ENCODE peak calls at places on chromosomes 16 and 17, in five cellular contexts. One of them, this sample, is unnamed.

GRCh38 chr17:17107891-17108680 is 65.8 kb downstream of the MPRIP start:
- DNase-seq in IMR-90: no peak
- DNase-seq in foreskin fibroblast: no peak
- DNase-seq in fibroblast of lung: peak; percentile 82
- DNase-seq in heart right ventricle: no peak
- DNase-seq in this sample: no peak

GRCh38 chr17:38911081-38911730 is 14.2 kb upstream of the LASP1NB start:
- DNase-seq in IMR-90: no peak
- DNase-seq in foreskin fibroblast: no peak
- DNase-seq in fibroblast of lung: no peak
- DNase-seq in heart right ventricle: no peak
- DNase-seq in this sample: no peak

GRCh38 chr17:61251939-61252865 is 147.4 kb upstream of the TBX2 start:
- DNase-seq in IMR-90: peak; percentile 99
- DNase-seq in foreskin fibroblast: peak; percentile 99
- DNase-seq in fibroblast of lung: peak; percentile 100
- DNase-seq in heart right ventricle: peak; percentile 88
- DNase-seq in this sample: peak; percentile 92

GRCh38 chr16:51151435-51151950 is 423 bp upstream of the SALL1 start:
- DNase-seq in IMR-90: peak; percentile 70
- DNase-seq in foreskin fibroblast: peak; percentile 87
- DNase-seq in fibroblast of lung: peak; percentile 37
- DNase-seq in heart right ventricle: peak; percentile 53
- DNase-seq in this sample: peak; percentile 78

GRCh38 chr16:68310441-68311315 is at the start of the genes PRMT7 and SLC7A6OS:
- DNase-seq in IMR-90: peak; percentile 84
- DNase-seq in foreskin fibroblast: peak; percentile 97
- DNase-seq in fibroblast of lung: peak; percentile 87
- DNase-seq in heart right ventricle: peak; percentile 88
- DNase-seq in this sample: peak; percentile 83

GRCh38 chr16:89256651-89257254 is 39.2 kb downstream of the ZNF778 start:
- DNase-seq in IMR-90: peak; percentile 63
- DNase-seq in foreskin fibroblast: peak; percentile 90
- DNase-seq in fibroblast of lung: peak; percentile 52
- DNase-seq in heart right ventricle: no peak
- DNase-seq in this sample: peak; percentile 47

GRCh38 chr17:77147357-77147801 is 6.6 kb downstream of the SEC14L1 start:
- DNase-seq in IMR-90: no peak
- DNase-seq in foreskin fibroblast: no peak
- DNase-seq in fibroblast of lung: no peak
- DNase-seq in heart right ventricle: no peak
- DNase-seq in this sample: no peak

GRCh38 chr16:75108792-75109731 is 7.5 kb downstream of the LDHD start:
- DNase-seq in IMR-90: peak; percentile 96
- DNase-seq in foreskin fibroblast: peak; percentile 96
- DNase-seq in fibroblast of lung: peak; percentile 94
- DNase-seq in heart right ventricle: peak; percentile 84
- DNase-seq in this sample: peak; percentile 87

GRCh38 chr16:2339521-2340484 is 725 bp downstream of the ABCA3 start:
- DNase-seq in IMR-90: no peak
- DNase-seq in foreskin fibroblast: peak; percentile 62
- DNase-seq in fibroblast of lung: peak; percentile 6
- DNase-seq in heart right ventricle: peak; percentile 58
- DNase-seq in this sample: no peak

GRCh38 chr17:42531455-42532354 is 4.3 kb upstream of the NAGLU start:
- DNase-seq in IMR-90: peak; percentile 34
- DNase-seq in foreskin fibroblast: peak; percentile 81
- DNase-seq in fibroblast of lung: peak; percentile 48
- DNase-seq in heart right ventricle: peak; percentile 77
- DNase-seq in this sample: peak; percentile 37

GRCh38 chr17:77409282-77410161 is 268.8 kb downstream of the SEC14L1 start:
- DNase-seq in IMR-90: peak; percentile 58
- DNase-seq in foreskin fibroblast: peak; percentile 90
- DNase-seq in fibroblast of lung: peak; percentile 83
- DNase-seq in heart right ventricle: peak; percentile 73
- DNase-seq in this sample: peak; percentile 28

GRCh38 chr16:69217433-69217832 is 30.5 kb downstream of the SNTB2 start:
- DNase-seq in IMR-90: peak; percentile 89
- DNase-seq in foreskin fibroblast: peak; percentile 70
- DNase-seq in fibroblast of lung: peak; percentile 80
- DNase-seq in heart right ventricle: no peak
- DNase-seq in this sample: peak; percentile 50

GRCh38 chr17:39820987-39821386 is 43.1 kb downstream of the IKZF3 start:
- DNase-seq in IMR-90: no peak
- DNase-seq in foreskin fibroblast: no peak
- DNase-seq in fibroblast of lung: no peak
- DNase-seq in heart right ventricle: no peak
- DNase-seq in this sample: no peak

GRCh38 chr16:69932228-69932627 is 18.9 kb upstream of the CLEC18A start:
- DNase-seq in IMR-90: no peak
- DNase-seq in foreskin fibroblast: no peak
- DNase-seq in fibroblast of lung: no peak
- DNase-seq in heart right ventricle: no peak
- DNase-seq in this sample: no peak

GRCh38 chr17:75877752-75878173 is 618 bp downstream of the TRIM47 start:
- DNase-seq in IMR-90: peak; percentile 71
- DNase-seq in foreskin fibroblast: peak; percentile 90
- DNase-seq in fibroblast of lung: peak; percentile 57
- DNase-seq in heart right ventricle: peak; percentile 77
- DNase-seq in this sample: peak; percentile 64

GRCh38 chr17:75875940-75876189 is 2.5 kb downstream of the TRIM47 start:
- DNase-seq in IMR-90: no peak
- DNase-seq in foreskin fibroblast: no peak
- DNase-seq in fibroblast of lung: no peak
- DNase-seq in heart right ventricle: peak; percentile 49
- DNase-seq in this sample: no peak

GRCh38 chr17:75878174-75878998 is at the start of gene TRIM47:
- DNase-seq in IMR-90: peak; percentile 49
- DNase-seq in foreskin fibroblast: peak; percentile 76
- DNase-seq in fibroblast of lung: peak; percentile 65
- DNase-seq in heart right ventricle: peak; percentile 85
- DNase-seq in this sample: no peak

GRCh38 chr17:75876190-75876937 is 2.0 kb downstream of the TRIM47 start:
- DNase-seq in IMR-90: no peak
- DNase-seq in foreskin fibroblast: no peak
- DNase-seq in fibroblast of lung: no peak
- DNase-seq in heart right ventricle: no peak
- DNase-seq in this sample: no peak

DNA sequence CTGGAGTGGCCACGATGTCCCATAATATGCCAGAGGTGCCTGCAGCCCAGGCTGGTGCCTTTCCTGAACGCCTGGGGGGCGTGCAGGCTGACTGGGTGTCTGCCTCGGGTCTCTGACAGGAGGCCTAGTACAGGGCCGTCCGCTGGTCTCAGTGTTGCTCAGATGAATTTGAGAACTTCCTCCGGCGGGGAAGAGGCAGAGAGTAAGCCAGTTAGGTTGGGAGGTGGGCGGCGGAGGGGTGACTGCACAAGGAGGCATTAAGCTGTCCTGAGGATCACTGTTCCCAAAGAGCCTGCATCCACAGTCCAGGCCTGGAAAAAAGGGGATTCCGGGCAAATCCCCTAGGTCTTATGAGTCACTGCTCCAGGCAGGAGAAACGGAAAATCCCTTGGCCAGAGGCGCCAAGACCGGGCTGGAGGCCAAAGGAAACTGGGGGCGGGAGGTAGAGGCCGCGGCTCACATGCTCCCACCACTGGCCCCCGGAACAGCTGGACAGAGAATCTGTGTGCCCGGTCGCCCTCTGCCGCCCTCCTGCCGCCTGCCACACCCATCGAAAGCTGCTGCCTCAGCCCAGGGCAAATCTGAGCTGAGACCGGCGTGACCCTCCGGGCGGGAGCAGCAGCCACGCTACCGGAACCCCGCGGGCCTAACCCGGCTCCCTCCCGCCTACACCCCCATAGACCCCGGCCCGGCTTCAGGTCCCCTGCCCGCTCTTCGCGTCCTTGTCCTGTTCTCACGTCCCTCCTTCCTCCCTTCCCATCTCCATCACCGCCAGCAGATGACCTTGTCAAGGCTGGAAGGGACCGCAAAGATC is 1.2 kb downstream of the TRIM47 start:
- DNase-seq in IMR-90: peak; percentile 97
- DNase-seq in foreskin fibroblast: peak; percentile 98
- DNase-seq in fibroblast of lung: peak; percentile 94
- DNase-seq in heart right ventricle: peak; percentile 96
- DNase-seq in this sample: peak; percentile 86
- TF ChIP-seq CTCF in IMR-90: peak; percentile 36
- TF ChIP-seq CTCF in foreskin fibroblast: no peak
- TF ChIP-seq CTCF in fibroblast of lung: no peak
- TF ChIP-seq CTCF in heart right ventricle: no peak
- TF ChIP-seq CTCF in this sample: no peak

GRCh38 chr16:85460983-85461813 is 151.9 kb upstream of the GSE1 start:
- DNase-seq in IMR-90: peak; percentile 56
- DNase-seq in foreskin fibroblast: peak; percentile 75
- DNase-seq in fibroblast of lung: peak; percentile 49
- DNase-seq in heart right ventricle: no peak
- DNase-seq in this sample: peak; percentile 45

GRCh38 chr16:85459529-85460251 is 153.4 kb upstream of the GSE1 start:
- DNase-seq in IMR-90: no peak
- DNase-seq in foreskin fibroblast: peak; percentile 28
- DNase-seq in fibroblast of lung: peak; percentile 31
- DNase-seq in heart right ventricle: no peak
- DNase-seq in this sample: no peak

GRCh38 chr16:85461814-85462404 is 151.2 kb upstream of the GSE1 start:
- DNase-seq in IMR-90: peak; percentile 50
- DNase-seq in foreskin fibroblast: peak; percentile 61
- DNase-seq in fibroblast of lung: peak; percentile 45
- DNase-seq in heart right ventricle: peak; percentile 33
- DNase-seq in this sample: no peak

GRCh38 chr16:85458952-85459351 is 154.2 kb upstream of the GSE1 start:
- DNase-seq in IMR-90: no peak
- DNase-seq in foreskin fibroblast: no peak
- DNase-seq in fibroblast of lung: no peak
- DNase-seq in heart right ventricle: peak; percentile 37
- DNase-seq in this sample: no peak

GRCh38 chr16:85460252-85460982 is 152.7 kb upstream of the GSE1 start:
- DNase-seq in IMR-90: no peak
- DNase-seq in foreskin fibroblast: no peak
- DNase-seq in fibroblast of lung: peak; percentile 50
- DNase-seq in heart right ventricle: no peak
- DNase-seq in this sample: no peak
- TF ChIP-seq CTCF in IMR-90: no peak
- TF ChIP-seq CTCF in foreskin fibroblast: no peak
- TF ChIP-seq CTCF in fibroblast of lung: no peak
- TF ChIP-seq CTCF in heart right ventricle: no peak
- TF ChIP-seq CTCF in this sample: no peak

DNA sequence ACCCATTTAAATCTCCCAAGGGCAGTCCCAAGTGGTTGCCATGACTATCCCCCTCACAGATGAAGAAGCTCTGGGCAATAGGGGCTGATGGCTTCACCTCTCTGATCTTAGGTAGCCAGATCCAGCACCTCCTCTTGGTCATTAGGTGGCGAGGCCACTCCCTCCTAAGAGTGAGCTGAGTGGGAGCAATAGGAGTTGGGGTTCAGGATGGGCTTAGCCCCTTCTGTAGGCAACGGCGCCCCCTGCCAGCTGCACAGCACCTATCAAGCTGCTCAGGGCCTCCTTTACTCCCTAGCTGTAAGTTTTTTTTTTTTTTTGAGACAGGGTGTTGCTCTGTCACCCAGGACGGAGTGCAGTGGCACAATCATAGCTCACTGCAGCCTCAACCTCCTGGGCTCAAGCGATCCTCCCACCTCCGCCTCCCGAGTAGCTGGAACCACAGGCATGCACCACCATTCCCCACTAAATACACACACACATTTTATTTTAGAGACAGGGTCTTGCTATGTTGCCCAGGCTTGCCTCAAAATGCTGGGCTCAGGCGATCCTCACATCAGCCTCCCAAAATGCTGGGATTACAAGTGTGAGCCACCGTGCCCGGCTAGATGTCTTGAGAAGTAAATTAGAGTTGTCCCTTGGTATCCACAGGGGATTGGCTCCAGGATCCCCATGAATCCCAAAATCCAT is 3.5 kb upstream of the RRAD start:
- DNase-seq in IMR-90: peak; percentile 35
- DNase-seq in foreskin fibroblast: peak; percentile 63
- DNase-seq in fibroblast of lung: peak; percentile 38
- DNase-seq in heart right ventricle: no peak
- DNase-seq in this sample: peak; percentile 37
- TF ChIP-seq CTCF in IMR-90: peak; percentile 51
- TF ChIP-seq CTCF in foreskin fibroblast: peak; percentile 48
- TF ChIP-seq CTCF in fibroblast of lung: peak; percentile 58
- TF ChIP-seq CTCF in heart right ventricle: no peak
- TF ChIP-seq CTCF in this sample: peak; percentile 80

GRCh38 chr16:1042076-1042744 is 30.3 kb upstream of the SSTR5 start:
- DNase-seq in IMR-90: no peak
- DNase-seq in foreskin fibroblast: no peak
- DNase-seq in fibroblast of lung: no peak
- DNase-seq in heart right ventricle: no peak
- DNase-seq in this sample: no peak

GRCh38 chr16:1037934-1038257 is 34.7 kb upstream of the SSTR5 start:
- DNase-seq in IMR-90: no peak
- DNase-seq in foreskin fibroblast: no peak
- DNase-seq in fibroblast of lung: no peak
- DNase-seq in heart right ventricle: no peak
- DNase-seq in this sample: no peak

GRCh38 chr16:1038932-1039331 is 33.6 kb upstream of the SSTR5 start:
- DNase-seq in IMR-90: no peak
- DNase-seq in foreskin fibroblast: no peak
- DNase-seq in fibroblast of lung: no peak
- DNase-seq in heart right ventricle: peak; percentile 2
- DNase-seq in this sample: no peak

GRCh38 chr16:1039762-1040161 is 32.8 kb upstream of the SSTR5 start:
- DNase-seq in IMR-90: no peak
- DNase-seq in foreskin fibroblast: no peak
- DNase-seq in fibroblast of lung: no peak
- DNase-seq in heart right ventricle: no peak
- DNase-seq in this sample: no peak

DNA sequence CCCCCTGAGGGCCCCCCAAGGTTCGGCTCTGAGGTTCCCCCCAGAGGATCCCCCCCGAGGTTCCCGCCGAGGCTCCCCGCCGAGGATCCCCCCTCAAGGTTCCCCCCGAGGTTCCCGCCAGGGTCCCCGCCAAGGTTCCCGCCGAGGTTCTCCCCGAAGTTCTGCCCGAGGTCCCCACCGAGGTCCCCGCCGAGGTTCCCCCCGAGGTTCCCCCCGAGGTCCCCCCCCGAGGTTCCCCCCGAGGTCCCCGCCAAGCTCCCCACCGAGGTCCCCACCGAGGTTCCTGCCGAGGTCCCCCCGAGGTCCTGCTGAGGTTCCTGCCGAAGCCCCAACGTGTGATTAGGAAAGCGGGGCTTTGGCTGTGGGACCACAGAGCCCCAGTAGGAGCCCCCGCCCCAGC is 32.2 kb upstream of the SSTR5 start:
- DNase-seq in IMR-90: no peak
- DNase-seq in foreskin fibroblast: no peak
- DNase-seq in fibroblast of lung: no peak
- DNase-seq in heart right ventricle: peak; percentile 7
- DNase-seq in this sample: no peak
- TF ChIP-seq CTCF in IMR-90: no peak
- TF ChIP-seq CTCF in foreskin fibroblast: no peak
- TF ChIP-seq CTCF in fibroblast of lung: no peak
- TF ChIP-seq CTCF in heart right ventricle: no peak
- TF ChIP-seq CTCF in this sample: no peak

This sample was measured in HFFc6.